ENCODE peak calls at places on chromosomes 12 and 14, in six cellular contexts. I is H1, F is HCT116, Z is K562, G is HepG2, O is GM12878. K is an unnamed sample. For H3K4me1, the result is how much of the 10 kb centered on the place peaks cover.

GRCh38 chr14:28765907-28766504 is 581 bp upstream of the FOXG1 start:
- DNase-seq in I (no peak), F (no peak), Z (peak), G (no peak), O (no peak), K (no peak)

GRCh38 chr14:103880986-103881926 is 33.9 kb upstream of the PPP1R13B start:
- DNase-seq in I (no peak), F (no peak), Z (no peak), G (peak), O (no peak), K (no peak)

GRCh38 chr12:726281-727140 is 25.9 kb upstream of the WNK1 start:
- DNase-seq in I (no peak), F (no peak), Z (no peak), G (peak), O (no peak), K (no peak)

GRCh38 chr14:66701813-66702212 is 193.9 kb downstream of the GPHN start:
- DNase-seq in I (no peak), F (no peak), Z (no peak), G (no peak), O (no peak), K (no peak)

GRCh38 chr12:119247007-119247719 is 68.4 kb downstream of the HSPB8 start:
- DNase-seq in I (no peak), F (no peak), Z (no peak), G (no peak), O (no peak), K (no peak)

GRCh38 chr12:124508323-124509096 is 58.9 kb downstream of the NCOR2 start:
- DNase-seq in I (no peak), F (no peak), Z (no peak), G (no peak), O (no peak), K (no peak)

GRCh38 chr14:24631749-24632335 is 2.1 kb downstream of the GZMB start:
- DNase-seq in I (no peak), F (no peak), Z (no peak), G (no peak), O (no peak), K (no peak)

GRCh38 chr14:60087664-60088063 is 4.1 kb upstream of the PCNX4 start:
- DNase-seq in I (no peak), F (no peak), Z (peak), G (no peak), O (no peak), K (no peak)

GRCh38 chr12:16766736-16767135 is 160.8 kb upstream of the LMO3 start:
- DNase-seq in I (no peak), F (no peak), Z (no peak), G (no peak), O (no peak), K (no peak)

GRCh38 chr12:9372202-9372601 is 164.0 kb upstream of the PZP start:
- DNase-seq in I (no peak), F (no peak), Z (no peak), G (peak), O (no peak), K (no peak)

GRCh38 chr14:95507174-95507573 is 9.3 kb downstream of the SYNE3 start:
- DNase-seq in I (no peak), F (no peak), Z (peak), G (no peak), O (no peak), K (no peak)

GRCh38 chr12:78278706-78279105 is 448.0 kb downstream of the NAV3 start:
- DNase-seq in I (no peak), F (no peak), Z (no peak), G (no peak), O (no peak), K (no peak)

GRCh38 chr14:102949801-102950451 is 27.5 kb downstream of the AMN start:
- DNase-seq in I (no peak), F (no peak), Z (no peak), G (no peak), O (no peak), K (no peak)

GRCh38 chr14:42994001-42994736 is 1387.5 kb downstream of the LRFN5 start:
- DNase-seq in I (no peak), F (no peak), Z (no peak), G (no peak), O (no peak), K (no peak)

GRCh38 chr12:3190101-3190500 is 112.9 kb downstream of the TSPAN9 start:
- DNase-seq in I (no peak), F (no peak), Z (no peak), G (no peak), O (no peak), K (no peak)

GRCh38 chr14:68941820-68942219 is 37.3 kb downstream of the ACTN1 start:
- DNase-seq in I (peak), F (no peak), Z (no peak), G (peak), O (no peak), K (no peak)

GRCh38 chr14:79703209-79703608 is 508.1 kb downstream of the DIO2 start:
- DNase-seq in I (no peak), F (no peak), Z (no peak), G (no peak), O (no peak), K (no peak)

GRCh38 chr14:68335312-68335711 is 457.6 kb downstream of the ZFP36L1 start:
- DNase-seq in I (no peak), F (no peak), Z (no peak), G (no peak), O (no peak), K (no peak)

GRCh38 chr12:66648336-66648735 is 30.5 kb downstream of the GRIP1 start:
- DNase-seq in I (no peak), F (no peak), Z (no peak), G (peak), O (no peak), K (no peak)

GRCh38 chr14:102931580-102932285 is 9.3 kb downstream of the AMN start:
- DNase-seq in I (no peak), F (no peak), Z (no peak), G (no peak), O (no peak), K (no peak)

GRCh38 chr12:32201996-32202395 is 95.3 kb downstream of the BICD1 start:
- DNase-seq in I (no peak), F (no peak), Z (no peak), G (no peak), O (no peak), K (no peak)

GRCh38 chr12:33813536-33813935 is 208.8 kb upstream of the ALG10 start:
- DNase-seq in I (no peak), F (no peak), Z (no peak), G (no peak), O (no peak), K (no peak)

GRCh38 chr14:88168498-88169165 is 154.4 kb downstream of the KCNK10 start:
- DNase-seq in I (no peak), F (no peak), Z (peak), G (peak), O (no peak), K (peak)

GRCh38 chr14:20631023-20631820 is 10.3 kb downstream of the OR6S1 start:
- DNase-seq in I (no peak), F (no peak), Z (peak), G (peak), O (no peak), K (no peak)

GRCh38 chr14:93263416-93263815 is 56.4 kb downstream of the UBR7 start:
- DNase-seq in I (no peak), F (no peak), Z (no peak), G (no peak), O (no peak), K (no peak)

GRCh38 chr12:72366255-72366654 is 94.1 kb downstream of the TRHDE start:
- DNase-seq in I (no peak), F (no peak), Z (no peak), G (no peak), O (no peak), K (no peak)

GRCh38 chr14:72876710-72877063 is 17.2 kb downstream of the DPF3 start:
- DNase-seq in I (no peak), F (no peak), Z (no peak), G (no peak), O (no peak), K (no peak)

GRCh38 chr12:124548854-124549378 is 18.5 kb downstream of the NCOR2 start:
- DNase-seq in I (no peak), F (no peak), Z (no peak), G (no peak), O (no peak), K (no peak)

GRCh38 chr14:36627981-36628380 is 33.7 kb upstream of the PAX9 start:
- DNase-seq in I (no peak), F (no peak), Z (no peak), G (no peak), O (no peak), K (no peak)

GRCh38 chr12:31966558-31967205 is 7.5 kb downstream of the RESF1 start:
- DNase-seq in I (no peak), F (no peak), Z (no peak), G (no peak), O (no peak), K (no peak)

GRCh38 chr14:89293349-89293916 is 123.6 kb downstream of the FOXN3 start:
- DNase-seq in I (peak), F (no peak), Z (no peak), G (no peak), O (no peak), K (no peak)

DNA sequence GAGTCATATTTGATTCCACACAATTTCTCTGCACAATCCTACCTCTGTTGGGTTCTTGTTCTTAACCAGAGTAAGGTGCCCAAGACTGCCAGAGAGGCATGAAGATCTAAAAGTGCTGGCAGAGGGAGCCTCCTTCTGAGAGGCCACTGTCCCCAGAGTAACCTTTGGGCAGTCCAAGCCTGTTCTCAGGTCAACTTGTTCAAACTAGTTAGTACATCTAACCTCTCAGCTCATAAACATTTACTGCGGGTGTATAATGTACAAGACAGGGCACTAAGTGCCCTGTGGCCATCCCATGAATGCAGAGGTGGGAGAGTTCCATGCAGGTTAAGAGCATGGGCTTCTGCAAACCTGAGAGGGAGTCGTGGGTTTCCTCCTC is 4.7 kb downstream of the VDR start:
- DNase-seq in I (no peak), F (no peak), Z (no peak), G (no peak), O (no peak), K (no peak)
- H3K4me1 ChIP-seq in I (under half), F (under half), Z (under half), G (under half), O (under half), K (under half)

GRCh38 chr14:106094654-106095189 is 568.3 kb downstream of the TMEM121 start:
- DNase-seq in I (no peak), F (no peak), Z (no peak), G (peak), O (no peak), K (peak)
- TF ChIP-seq ZNF274 in I (no peak), F (no peak), Z (no peak), G (no peak), O (no peak), K (no peak)

GRCh38 chr14:105005329-105005928 is 15.5 kb downstream of the CDCA4 start:
- DNase-seq in I (no peak), F (no peak), Z (no peak), G (no peak), O (no peak), K (no peak)
- H3K4me1 ChIP-seq in I (under half), F (under half), Z (under half), G (under half), O (under half), K (under half)

DNA sequence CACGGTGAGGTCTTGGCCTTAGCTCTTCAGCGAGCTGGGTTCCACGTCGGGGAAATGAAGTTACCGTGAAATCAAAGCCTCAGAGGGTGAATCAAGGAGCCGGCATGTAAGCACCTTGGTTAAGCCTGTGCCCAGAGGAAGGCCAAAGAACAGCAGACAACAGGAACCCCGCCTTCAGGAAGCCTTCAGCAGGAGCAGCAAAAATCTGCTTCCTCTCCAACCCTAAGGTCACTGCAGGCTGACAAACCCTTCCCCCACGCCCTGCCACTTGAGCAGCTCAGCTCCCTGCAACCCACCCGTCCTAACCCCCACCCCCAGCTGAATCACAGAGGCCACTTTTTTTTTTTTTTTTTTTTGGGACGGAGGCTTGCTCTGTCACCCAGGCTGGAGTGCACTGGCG is 72.9 kb upstream of the LTA4H start:
- DNase-seq in I (no peak), F (no peak), Z (no peak), G (no peak), O (no peak), K (peak)
- TF ChIP-seq ZNF274 in I (no peak), F (no peak), Z (no peak), G (no peak), O (no peak), K (no peak)

GRCh38 chr14:64998455-64998931 is 11.8 kb downstream of the FNTB start:
- DNase-seq in I (no peak), F (no peak), Z (no peak), G (no peak), O (no peak), K (no peak)

GRCh38 chr14:64995291-64995690 is 8.6 kb downstream of the FNTB start:
- DNase-seq in I (no peak), F (no peak), Z (no peak), G (no peak), O (no peak), K (no peak)

GRCh38 chr14:64994540-64994939 is 7.8 kb downstream of the FNTB start:
- DNase-seq in I (no peak), F (no peak), Z (no peak), G (no peak), O (no peak), K (no peak)

GRCh38 chr14:65000868-65001600 is 14.3 kb downstream of the FNTB start:
- DNase-seq in I (no peak), F (no peak), Z (no peak), G (no peak), O (no peak), K (no peak)

GRCh38 chr14:64997108-64997794 is 10.6 kb downstream of the FNTB start:
- DNase-seq in I (no peak), F (no peak), Z (no peak), G (no peak), O (no peak), K (no peak)
- H3K4me1 ChIP-seq in I (under half), F (under half), Z (under half), G (under half), O (under half), K (under half)

GRCh38 chr12:18323159-18323558 is 61.8 kb downstream of the PIK3C2G start:
- DNase-seq in I (no peak), F (no peak), Z (no peak), G (no peak), O (no peak), K (no peak)

GRCh38 chr12:18320976-18321375 is 59.7 kb downstream of the PIK3C2G start:
- DNase-seq in I (no peak), F (no peak), Z (no peak), G (no peak), O (no peak), K (no peak)

DNA sequence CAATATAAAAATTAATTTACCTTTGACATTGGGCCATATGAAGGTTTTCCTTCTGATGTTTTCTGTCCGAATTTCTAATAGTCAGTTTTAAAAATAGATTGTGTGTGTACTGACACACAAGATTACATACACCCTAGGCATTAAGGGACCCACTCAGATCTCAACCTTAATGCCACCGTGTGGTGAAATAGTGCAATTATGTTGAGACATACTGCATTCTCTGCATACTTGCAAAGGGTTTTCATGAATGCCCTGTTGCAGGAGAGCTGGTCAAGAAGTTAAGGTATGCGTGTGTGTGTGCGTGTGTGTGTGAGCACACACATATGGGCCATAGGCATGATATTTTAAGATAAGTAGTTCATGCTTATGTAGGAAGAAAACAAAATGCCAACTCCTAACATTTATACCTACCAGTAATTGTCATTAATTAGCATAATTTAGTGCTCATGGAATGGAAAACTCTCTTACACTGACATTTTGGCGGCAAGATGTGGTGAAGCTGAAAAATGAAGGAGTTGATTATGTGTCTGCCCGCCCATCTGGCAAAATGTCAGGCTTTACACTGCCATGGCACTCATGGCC is 58.8 kb downstream of the PIK3C2G start:
- DNase-seq in I (peak), F (peak), Z (peak), G (peak), O (no peak), K (peak)
- TF ChIP-seq ZNF274 in I (no peak), F (no peak), Z (no peak), G (no peak), O (no peak), K (no peak)

DNA sequence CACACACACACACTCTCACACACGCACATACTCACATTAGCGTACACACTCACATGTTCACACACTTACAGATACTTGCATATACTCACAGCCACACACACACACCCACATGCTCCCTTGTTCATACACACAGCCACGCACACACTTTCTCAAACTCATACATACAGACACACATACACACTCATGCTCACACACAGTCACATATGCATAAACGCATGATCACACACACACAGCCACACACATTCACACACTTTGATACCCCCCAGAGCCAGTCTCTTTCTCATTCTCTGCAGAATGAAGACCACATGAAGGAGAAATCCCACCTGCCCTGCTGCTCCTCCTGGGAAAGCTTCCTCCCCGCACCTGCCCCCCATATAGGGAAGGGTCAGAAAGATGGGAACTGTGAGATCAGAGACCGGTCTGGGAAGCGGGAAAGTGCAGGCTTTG is 105.0 kb upstream of the MED13L start:
- DNase-seq in I (no peak), F (no peak), Z (no peak), G (no peak), O (no peak), K (no peak)
- H3K4me1 ChIP-seq in I (under half), F (half or more), Z (under half), G (under half), O (under half), K (under half)

K was measured in NT2/D1.